ENCODE peak calls at places on chromosomes 16 and 17, in five cellular contexts. B is IMR-90, T is thoracic aorta, I is HCT116, Z is psoas muscle. D is an unnamed sample.
A peak's percentile ranks its signal among the peaks of the same experiment; 100 is the strongest.

GRCh38 chr17:77999413-78000173 is 41.1 kb downstream of the TNRC6C start:
- DNase-seq in T (no peak), I (peak; percentile 33), Z (no peak), B (peak; percentile 44), D (no peak)

GRCh38 chr17:66508896-66509843 is 206.8 kb downstream of the PRKCA start:
- DNase-seq in B (peak; percentile 90), I (peak; percentile 90), Z (no peak), T (no peak), D (peak; percentile 69)

GRCh38 chr17:51828901-51829300 is 329.6 kb downstream of the CA10 start:
- DNase-seq in I (no peak), T (no peak), Z (no peak), B (no peak), D (no peak)

GRCh38 chr17:62032480-62032879 is 32.6 kb downstream of the MED13 start:
- DNase-seq in B (no peak), Z (no peak), I (no peak), T (no peak), D (no peak)

GRCh38 chr17:31593806-31594205 is 202.3 kb downstream of the RAB11FIP4 start:
- DNase-seq in T (no peak), Z (peak; percentile 74), I (no peak), B (peak; percentile 89), D (peak; percentile 17)

GRCh38 chr16:12205378-12205777 is 228.8 kb downstream of the SNX29 start:
- DNase-seq in Z (no peak), T (no peak), B (no peak), I (no peak), D (no peak)

GRCh38 chr17:11996722-11997146 is 541 bp downstream of the ZNF18 start:
- DNase-seq in Z (no peak), T (peak; percentile 12), B (peak; percentile 28), I (peak; percentile 13), D (peak; percentile 31)

GRCh38 chr17:45848868-45849535 is 4.3 kb downstream of the SPPL2C start:
- DNase-seq in Z (peak; percentile 56), I (no peak), T (no peak), B (no peak), D (no peak)

GRCh38 chr16:85010931-85011845 is at the start of gene ZDHHC7:
- DNase-seq in I (peak; percentile 69), T (peak; percentile 43), Z (peak; percentile 89), B (peak; percentile 84), D (peak; percentile 80)

GRCh38 chr17:27849474-27850185 is 43.5 kb downstream of the LYRM9 start:
- DNase-seq in B (no peak), I (no peak), T (no peak), Z (no peak), D (no peak)

GRCh38 chr17:59619313-59620063 is at the start of gene CLTC:
- DNase-seq in Z (peak; percentile 92), B (peak; percentile 98), I (peak; percentile 99), T (peak; percentile 75), D (peak; percentile 90)

GRCh38 chr16:54707813-54708212 is 222.9 kb upstream of the IRX5 start:
- DNase-seq in I (no peak), B (no peak), Z (no peak), T (no peak), D (no peak)

GRCh38 chr16:15643453-15644305 is 725 bp upstream of the MARF1 start:
- DNase-seq in T (no peak), I (peak; percentile 44), Z (no peak), B (peak; percentile 59), D (peak; percentile 21)

GRCh38 chr16:67015317-67015731 is 13.6 kb upstream of the CBFB start:
- DNase-seq in T (no peak), B (no peak), Z (no peak), I (peak; percentile 32), D (no peak)

GRCh38 chr16:85573696-85574641 is 39.2 kb upstream of the GSE1 start:
- DNase-seq in B (peak; percentile 78), I (no peak), T (peak; percentile 65), Z (peak; percentile 63), D (no peak)

GRCh38 chr16:54193656-54194007 is 93.0 kb downstream of the IRX3 start:
- DNase-seq in B (peak; percentile 25), T (peak; percentile 33), I (peak; percentile 59), Z (peak; percentile 70), D (peak; percentile 59)

GRCh38 chr16:25256821-25257503 is 683 bp downstream of the ZKSCAN2 start:
- DNase-seq in Z (no peak), I (no peak), B (peak; percentile 15), T (no peak), D (peak; percentile 14)

GRCh38 chr17:10162034-10162433 is 36.4 kb downstream of the GAS7 start:
- DNase-seq in I (no peak), T (no peak), Z (no peak), B (no peak), D (no peak)

GRCh38 chr16:10992112-10992511 is 47.7 kb downstream of the CLEC16A start:
- DNase-seq in B (peak; percentile 98), Z (no peak), I (no peak), T (no peak), D (no peak)

GRCh38 chr16:67021321-67021720 is 7.6 kb upstream of the CBFB start:
- DNase-seq in I (no peak), Z (no peak), B (no peak), T (no peak), D (no peak)

GRCh38 chr17:69282002-69282401 is 44.9 kb downstream of the ABCA5 start:
- DNase-seq in T (no peak), Z (no peak), B (no peak), I (no peak), D (no peak)

GRCh38 chr17:40224707-40225092 is 5.6 kb downstream of the WIPF2 start:
- DNase-seq in I (no peak), T (peak; percentile 9), Z (no peak), B (peak; percentile 55), D (no peak)

GRCh38 chr17:57372156-57372555 is 115.8 kb downstream of the MSI2 start:
- DNase-seq in B (peak; percentile 66), T (no peak), I (peak; percentile 75), Z (no peak), D (peak; percentile 61)

GRCh38 chr17:78995761-78996451 is 13.7 kb downstream of the CANT1 start:
- DNase-seq in Z (no peak), I (no peak), B (no peak), T (no peak), D (no peak)

GRCh38 chr16:53511403-53512280 is 8.6 kb upstream of the AKTIP start:
- DNase-seq in T (no peak), B (no peak), Z (no peak), I (no peak), D (no peak)

GRCh38 chr17:78528541-78528940 is 48.7 kb downstream of the DNAH17 start:
- DNase-seq in T (no peak), B (no peak), Z (no peak), I (no peak), D (no peak)

GRCh38 chr17:77296769-77297409 is 156.1 kb downstream of the SEC14L1 start:
- DNase-seq in I (no peak), Z (no peak), B (no peak), T (no peak), D (no peak)

GRCh38 chr16:26019406-26019805 is 327.6 kb downstream of the HS3ST4 start:
- DNase-seq in I (no peak), Z (no peak), T (no peak), B (no peak), D (no peak)

GRCh38 chr16:901149-901548 is 69.6 kb downstream of the LMF1 start:
- DNase-seq in T (no peak), I (no peak), B (no peak), Z (no peak), D (no peak)

GRCh38 chr16:69927056-69927757 is 23.9 kb upstream of the CLEC18A start:
- DNase-seq in B (peak; percentile 60), I (no peak), Z (peak; percentile 76), T (no peak), D (no peak)

GRCh38 chr16:67509016-67509415 is 19.6 kb upstream of the RIPOR1 start:
- DNase-seq in I (no peak), B (no peak), T (no peak), Z (no peak), D (no peak)

GRCh38 chr17:75878174-75878998 is at the start of gene TRIM47:
- DNase-seq in I (no peak), B (peak; percentile 49), T (no peak), Z (peak; percentile 77), D (peak; percentile 52)
- TF ChIP-seq CTCF in I (no peak), B (peak; percentile 24), T (peak; percentile 33), Z (no peak), D (peak; percentile 20)

DNA sequence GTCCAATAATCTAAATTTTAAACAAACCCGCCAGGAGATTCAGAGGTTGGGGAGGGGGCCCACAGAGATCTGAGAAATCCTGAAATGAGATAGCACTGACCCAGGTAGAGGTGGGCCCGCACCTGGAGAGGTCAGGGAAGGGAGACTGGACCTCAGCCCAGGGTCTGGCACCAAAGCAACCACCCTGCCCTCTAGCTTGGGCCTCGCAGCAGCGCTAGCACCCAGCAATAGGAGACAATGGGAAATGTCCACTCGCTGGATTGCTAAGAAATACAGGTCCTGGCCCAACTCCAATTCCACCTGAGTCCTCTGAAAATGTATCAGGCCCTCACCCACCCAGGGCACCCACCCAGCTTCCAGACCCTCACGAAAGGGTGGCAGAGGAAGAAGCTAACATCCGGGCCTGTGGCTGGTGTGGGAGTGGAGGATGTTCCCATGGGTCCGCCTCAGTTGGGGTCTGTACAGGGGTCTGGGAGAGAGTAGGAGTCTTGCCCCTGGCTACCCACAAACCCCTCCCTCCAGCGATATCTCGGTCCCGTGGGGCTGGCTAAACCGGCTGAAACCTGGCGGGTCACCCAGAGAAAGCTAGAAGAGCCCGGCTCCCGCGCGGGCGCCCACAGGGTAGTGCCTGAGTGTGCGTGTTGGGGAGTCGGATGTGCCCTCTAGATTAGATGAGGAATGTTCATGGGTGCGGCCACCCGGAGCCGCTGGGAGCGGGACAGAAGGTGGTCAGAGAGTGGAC is 1.1 kb downstream of the PLLP start:
- DNase-seq in I (no peak), B (no peak), Z (no peak), T (no peak), D (peak; percentile 35)
- H3K27ac ChIP-seq in I (no peak overlapping the region), B (no peak overlapping the region), Z (no peak overlapping the region), T (no peak overlapping the region), D (peak overlapping the region; percentile 74)

DNA sequence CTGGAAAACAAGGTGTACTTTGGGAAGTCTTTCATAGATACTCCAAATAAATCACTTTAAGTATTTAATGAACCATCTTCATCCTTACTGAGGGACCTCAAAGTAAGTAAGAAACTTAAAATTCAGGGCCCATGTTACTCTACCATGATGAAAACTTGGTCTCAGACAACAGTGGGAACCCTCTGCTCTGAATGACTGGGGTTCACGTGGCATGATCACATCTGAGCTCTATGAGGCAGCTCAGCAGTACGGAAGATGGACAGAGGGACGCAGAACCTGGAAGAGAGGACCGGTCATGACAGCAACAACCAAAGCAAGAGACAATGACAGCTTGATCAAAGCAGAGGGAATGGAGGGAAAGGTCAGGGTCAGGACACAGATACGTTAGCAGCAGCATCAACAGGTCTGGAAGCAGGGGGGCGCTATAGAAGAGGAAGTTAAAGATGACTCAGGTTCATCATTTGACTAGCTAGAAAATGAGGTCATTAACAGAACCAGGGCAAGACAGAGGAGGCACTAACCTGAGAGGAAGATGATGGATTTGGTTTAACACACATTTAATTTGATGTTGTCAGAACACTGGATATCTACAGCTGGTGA is 9.5 kb downstream of the XPO6 start:
- DNase-seq in I (no peak), B (no peak), T (no peak), Z (no peak), D (no peak)
- TF ChIP-seq CTCF in I (no peak), B (no peak), T (no peak), Z (no peak), D (no peak)

GRCh38 chr17:29045026-29045425 is 2.1 kb downstream of the PIPOX start:
- DNase-seq in T (no peak), I (no peak), B (no peak), Z (no peak), D (no peak)
- H3K27ac ChIP-seq in T (no peak overlapping the region), I (no peak overlapping the region), B (no peak overlapping the region), Z (no peak overlapping the region), D (no peak overlapping the region)